ENCODE peak calls at places on chromosomes 13 and 19, in six cellular contexts. L is activated CD4-positive, CD25-positive, alpha-beta regulatory T cell; Y is stimulated activated CD4-positive, alpha-beta T cell treated with anti-CD3 and anti-CD28 coated beads, Interleukin-15, amount 100 ng/mL, for 1 hour; M is heart right ventricle; P is transverse colon; G is AG09309. E is an unnamed sample.

GRCh38 chr19:52941941-52942370 is 18.7 kb upstream of the ZNF888 start:
- DNase-seq in P (peak), L (no peak), Y (no peak), M (peak), G (no peak), E (no peak)

GRCh38 chr19:41810301-41810700 is 13.9 kb downstream of the CEACAM3 start:
- DNase-seq in M (no peak), P (no peak), L (no peak), Y (no peak), G (no peak), E (no peak)

GRCh38 chr13:104936304-104936703 is 1599.2 kb downstream of the EFNB2 start:
- DNase-seq in Y (no peak), M (no peak), L (no peak), G (no peak), P (no peak), E (no peak)

GRCh38 chr19:29193116-29193515 is 19.8 kb downstream of the UQCRFS1 start:
- DNase-seq in L (no peak), G (no peak), Y (no peak), P (no peak), M (no peak), E (no peak)

GRCh38 chr13:112756511-112756966 is 66.7 kb downstream of the ATP11A start:
- DNase-seq in P (no peak), M (no peak), G (no peak), Y (no peak), L (no peak), E (no peak)

GRCh38 chr13:112711528-112712265 is 21.9 kb downstream of the ATP11A start:
- DNase-seq in Y (no peak), L (no peak), M (peak), G (peak), P (peak), E (peak)

GRCh38 chr19:38182536-38183210 is 41.3 kb downstream of the DPF1 start:
- DNase-seq in Y (no peak), G (no peak), P (no peak), L (no peak), M (no peak), E (no peak)

GRCh38 chr13:109971006-109971744 is 184.8 kb upstream of the IRS2 start:
- DNase-seq in L (no peak), G (no peak), P (no peak), Y (no peak), M (no peak), E (no peak)

GRCh38 chr13:92054389-92054788 is 656.0 kb downstream of the GPC5 start:
- DNase-seq in G (no peak), Y (no peak), L (no peak), P (no peak), M (no peak), E (no peak)

GRCh38 chr19:5466814-5467291 is 11.6 kb downstream of the ZNRF4 start:
- DNase-seq in M (peak), P (no peak), Y (no peak), L (no peak), G (no peak), E (no peak)

GRCh38 chr13:99813346-99814095 is 158.0 kb downstream of the ZIC5 start:
- DNase-seq in L (no peak), Y (no peak), P (no peak), G (no peak), M (no peak), E (no peak)

GRCh38 chr19:53965091-53965490 is 2.4 kb downstream of the CACNG8 start:
- DNase-seq in M (no peak), G (no peak), Y (no peak), L (no peak), P (no peak), E (no peak)

GRCh38 chr19:13956365-13956744 is 4.0 kb downstream of the DCAF15 start:
- DNase-seq in L (no peak), G (no peak), Y (no peak), M (no peak), P (no peak), E (no peak)

GRCh38 chr13:38685974-38686571 is 804 bp upstream of the FREM2 start:
- DNase-seq in P (no peak), G (no peak), Y (no peak), L (no peak), M (no peak), E (no peak)

GRCh38 chr13:32086791-32087441 is 55.3 kb downstream of the FRY start:
- DNase-seq in G (no peak), M (no peak), L (no peak), Y (no peak), P (no peak), E (no peak)

GRCh38 chr13:98778749-98779148 is 26.3 kb upstream of the SLC15A1 start:
- DNase-seq in M (no peak), P (no peak), G (no peak), Y (no peak), L (no peak), E (no peak)

GRCh38 chr13:23696610-23697009 is 126.4 kb downstream of the TNFRSF19 start:
- DNase-seq in P (no peak), G (no peak), Y (no peak), L (no peak), M (no peak), E (no peak)

GRCh38 chr19:57348136-57348535 is 2.9 kb upstream of the ZNF304 start:
- DNase-seq in P (no peak), Y (no peak), L (no peak), G (peak), M (no peak), E (no peak)

GRCh38 chr19:44808463-44809371 is at the start of gene BCAM:
- DNase-seq in L (no peak), G (no peak), P (peak), Y (no peak), M (peak), E (no peak)

GRCh38 chr13:60351326-60351725 is 45.7 kb upstream of the TDRD3 start:
- DNase-seq in Y (no peak), L (no peak), G (peak), P (no peak), M (no peak), E (no peak)

GRCh38 chr13:94620286-94620896 is 18.7 kb downstream of the GPR180 start:
- DNase-seq in G (no peak), M (no peak), L (no peak), P (no peak), Y (no peak), E (no peak)